ENCODE peak calls at places on chromosomes 13 and 19, in ten cellular contexts. One of them, this sample, is unnamed.

GRCh38 chr13:110127986-110128511 is 178.9 kb downstream of the COL4A1 start:
- DNase-seq in T-helper 2 cell: no peak
- DNase-seq in LHCN-M2: peak
- DNase-seq in stimulated activated CD8-positive, alpha-beta memory T cell treated with anti-CD3 and anti-CD28 coated beads, Interleukin-4, amount 100 ng/mL, for 1 hour: no peak
- DNase-seq in WERI-Rb-1: no peak
- DNase-seq in AG20443: peak
- DNase-seq in cardiac fibroblast: peak
- DNase-seq in NCI-H187: no peak
- DNase-seq in progenitor cell of endocrine pancreas: no peak
- DNase-seq in fibroblast of villous mesenchyme: no peak
- DNase-seq in this sample: no peak

GRCh38 chr13:19618925-19619324 is 14.5 kb upstream of the MPHOSPH8 start:
- DNase-seq in T-helper 2 cell: no peak
- DNase-seq in LHCN-M2: peak
- DNase-seq in stimulated activated CD8-positive, alpha-beta memory T cell treated with anti-CD3 and anti-CD28 coated beads, Interleukin-4, amount 100 ng/mL, for 1 hour: no peak
- DNase-seq in WERI-Rb-1: peak
- DNase-seq in AG20443: peak
- DNase-seq in cardiac fibroblast: peak
- DNase-seq in NCI-H187: no peak
- DNase-seq in progenitor cell of endocrine pancreas: no peak
- DNase-seq in fibroblast of villous mesenchyme: peak
- DNase-seq in this sample: no peak

GRCh38 chr13:75825161-75825560 is 189.0 kb downstream of the LMO7 start:
- DNase-seq in T-helper 2 cell: no peak
- DNase-seq in LHCN-M2: no peak
- DNase-seq in stimulated activated CD8-positive, alpha-beta memory T cell treated with anti-CD3 and anti-CD28 coated beads, Interleukin-4, amount 100 ng/mL, for 1 hour: no peak
- DNase-seq in WERI-Rb-1: no peak
- DNase-seq in AG20443: no peak
- DNase-seq in cardiac fibroblast: no peak
- DNase-seq in NCI-H187: no peak
- DNase-seq in progenitor cell of endocrine pancreas: no peak
- DNase-seq in fibroblast of villous mesenchyme: no peak
- DNase-seq in this sample: no peak

GRCh38 chr19:4081441-4082129 is 14.9 kb upstream of the ZBTB7A start:
- DNase-seq in T-helper 2 cell: no peak
- DNase-seq in LHCN-M2: no peak
- DNase-seq in stimulated activated CD8-positive, alpha-beta memory T cell treated with anti-CD3 and anti-CD28 coated beads, Interleukin-4, amount 100 ng/mL, for 1 hour: no peak
- DNase-seq in WERI-Rb-1: no peak
- DNase-seq in AG20443: no peak
- DNase-seq in cardiac fibroblast: no peak
- DNase-seq in NCI-H187: no peak
- DNase-seq in progenitor cell of endocrine pancreas: no peak
- DNase-seq in fibroblast of villous mesenchyme: no peak
- DNase-seq in this sample: no peak

GRCh38 chr13:43346427-43346826 is 323.0 kb downstream of the DNAJC15 start:
- DNase-seq in T-helper 2 cell: no peak
- DNase-seq in LHCN-M2: no peak
- DNase-seq in stimulated activated CD8-positive, alpha-beta memory T cell treated with anti-CD3 and anti-CD28 coated beads, Interleukin-4, amount 100 ng/mL, for 1 hour: no peak
- DNase-seq in WERI-Rb-1: no peak
- DNase-seq in AG20443: no peak
- DNase-seq in cardiac fibroblast: no peak
- DNase-seq in NCI-H187: no peak
- DNase-seq in progenitor cell of endocrine pancreas: no peak
- DNase-seq in fibroblast of villous mesenchyme: peak
- DNase-seq in this sample: no peak

GRCh38 chr19:39212377-39212742 is 8.3 kb upstream of the SYCN start:
- DNase-seq in T-helper 2 cell: peak
- DNase-seq in LHCN-M2: peak
- DNase-seq in stimulated activated CD8-positive, alpha-beta memory T cell treated with anti-CD3 and anti-CD28 coated beads, Interleukin-4, amount 100 ng/mL, for 1 hour: peak
- DNase-seq in WERI-Rb-1: peak
- DNase-seq in AG20443: no peak
- DNase-seq in cardiac fibroblast: peak
- DNase-seq in NCI-H187: no peak
- DNase-seq in progenitor cell of endocrine pancreas: no peak
- DNase-seq in fibroblast of villous mesenchyme: no peak
- DNase-seq in this sample: no peak

GRCh38 chr19:291561-292280 is 518 bp upstream of the PLPP2 start:
- DNase-seq in T-helper 2 cell: no peak
- DNase-seq in LHCN-M2: no peak
- DNase-seq in stimulated activated CD8-positive, alpha-beta memory T cell treated with anti-CD3 and anti-CD28 coated beads, Interleukin-4, amount 100 ng/mL, for 1 hour: no peak
- DNase-seq in WERI-Rb-1: no peak
- DNase-seq in AG20443: no peak
- DNase-seq in cardiac fibroblast: no peak
- DNase-seq in NCI-H187: no peak
- DNase-seq in progenitor cell of endocrine pancreas: no peak
- DNase-seq in fibroblast of villous mesenchyme: no peak
- DNase-seq in this sample: no peak

GRCh38 chr13:36915106-36915505 is 4.9 kb downstream of the SMAD9 start:
- DNase-seq in T-helper 2 cell: no peak
- DNase-seq in LHCN-M2: no peak
- DNase-seq in stimulated activated CD8-positive, alpha-beta memory T cell treated with anti-CD3 and anti-CD28 coated beads, Interleukin-4, amount 100 ng/mL, for 1 hour: no peak
- DNase-seq in WERI-Rb-1: no peak
- DNase-seq in AG20443: no peak
- DNase-seq in cardiac fibroblast: no peak
- DNase-seq in NCI-H187: no peak
- DNase-seq in progenitor cell of endocrine pancreas: no peak
- DNase-seq in fibroblast of villous mesenchyme: no peak
- DNase-seq in this sample: peak

GRCh38 chr19:10975374-10976036 is 14.7 kb downstream of the SMARCA4 start:
- DNase-seq in T-helper 2 cell: no peak
- DNase-seq in LHCN-M2: peak
- DNase-seq in stimulated activated CD8-positive, alpha-beta memory T cell treated with anti-CD3 and anti-CD28 coated beads, Interleukin-4, amount 100 ng/mL, for 1 hour: no peak
- DNase-seq in WERI-Rb-1: no peak
- DNase-seq in AG20443: peak
- DNase-seq in cardiac fibroblast: peak
- DNase-seq in NCI-H187: no peak
- DNase-seq in progenitor cell of endocrine pancreas: no peak
- DNase-seq in fibroblast of villous mesenchyme: peak
- DNase-seq in this sample: no peak

GRCh38 chr13:27569405-27569804 is 50.9 kb downstream of the LNX2 start:
- DNase-seq in T-helper 2 cell: no peak
- DNase-seq in LHCN-M2: no peak
- DNase-seq in stimulated activated CD8-positive, alpha-beta memory T cell treated with anti-CD3 and anti-CD28 coated beads, Interleukin-4, amount 100 ng/mL, for 1 hour: no peak
- DNase-seq in WERI-Rb-1: no peak
- DNase-seq in AG20443: no peak
- DNase-seq in cardiac fibroblast: no peak
- DNase-seq in NCI-H187: no peak
- DNase-seq in progenitor cell of endocrine pancreas: no peak
- DNase-seq in fibroblast of villous mesenchyme: no peak
- DNase-seq in this sample: no peak

GRCh38 chr13:50521750-50522149 is 321.7 kb downstream of the DLEU7 start:
- DNase-seq in T-helper 2 cell: no peak
- DNase-seq in LHCN-M2: peak
- DNase-seq in stimulated activated CD8-positive, alpha-beta memory T cell treated with anti-CD3 and anti-CD28 coated beads, Interleukin-4, amount 100 ng/mL, for 1 hour: no peak
- DNase-seq in WERI-Rb-1: no peak
- DNase-seq in AG20443: no peak
- DNase-seq in cardiac fibroblast: peak
- DNase-seq in NCI-H187: no peak
- DNase-seq in progenitor cell of endocrine pancreas: no peak
- DNase-seq in fibroblast of villous mesenchyme: peak
- DNase-seq in this sample: no peak

GRCh38 chr13:46386996-46387851 is at the start of gene RUBCNL:
- DNase-seq in T-helper 2 cell: no peak
- DNase-seq in LHCN-M2: no peak
- DNase-seq in stimulated activated CD8-positive, alpha-beta memory T cell treated with anti-CD3 and anti-CD28 coated beads, Interleukin-4, amount 100 ng/mL, for 1 hour: no peak
- DNase-seq in WERI-Rb-1: peak
- DNase-seq in AG20443: peak
- DNase-seq in cardiac fibroblast: peak
- DNase-seq in NCI-H187: peak
- DNase-seq in progenitor cell of endocrine pancreas: peak
- DNase-seq in fibroblast of villous mesenchyme: no peak
- DNase-seq in this sample: peak

GRCh38 chr19:16268676-16269319 is 55.8 kb upstream of the KLF2 start:
- DNase-seq in T-helper 2 cell: peak
- DNase-seq in LHCN-M2: no peak
- DNase-seq in stimulated activated CD8-positive, alpha-beta memory T cell treated with anti-CD3 and anti-CD28 coated beads, Interleukin-4, amount 100 ng/mL, for 1 hour: no peak
- DNase-seq in WERI-Rb-1: no peak
- DNase-seq in AG20443: no peak
- DNase-seq in cardiac fibroblast: no peak
- DNase-seq in NCI-H187: no peak
- DNase-seq in progenitor cell of endocrine pancreas: no peak
- DNase-seq in fibroblast of villous mesenchyme: no peak
- DNase-seq in this sample: no peak

GRCh38 chr13:109684836-109685602 is 101.4 kb downstream of the IRS2 start:
- DNase-seq in T-helper 2 cell: no peak
- DNase-seq in LHCN-M2: no peak
- DNase-seq in stimulated activated CD8-positive, alpha-beta memory T cell treated with anti-CD3 and anti-CD28 coated beads, Interleukin-4, amount 100 ng/mL, for 1 hour: no peak
- DNase-seq in WERI-Rb-1: no peak
- DNase-seq in AG20443: no peak
- DNase-seq in cardiac fibroblast: peak
- DNase-seq in NCI-H187: peak
- DNase-seq in progenitor cell of endocrine pancreas: no peak
- DNase-seq in fibroblast of villous mesenchyme: no peak
- DNase-seq in this sample: no peak

GRCh38 chr13:74158028-74158427 is 23.8 kb upstream of the KLF12 start:
- DNase-seq in T-helper 2 cell: no peak
- DNase-seq in LHCN-M2: no peak
- DNase-seq in stimulated activated CD8-positive, alpha-beta memory T cell treated with anti-CD3 and anti-CD28 coated beads, Interleukin-4, amount 100 ng/mL, for 1 hour: no peak
- DNase-seq in WERI-Rb-1: no peak
- DNase-seq in AG20443: no peak
- DNase-seq in cardiac fibroblast: no peak
- DNase-seq in NCI-H187: no peak
- DNase-seq in progenitor cell of endocrine pancreas: no peak
- DNase-seq in fibroblast of villous mesenchyme: no peak
- DNase-seq in this sample: no peak

GRCh38 chr19:27750697-27751391 is 1462.1 kb downstream of the UQCRFS1 start:
- DNase-seq in T-helper 2 cell: no peak
- DNase-seq in LHCN-M2: no peak
- DNase-seq in stimulated activated CD8-positive, alpha-beta memory T cell treated with anti-CD3 and anti-CD28 coated beads, Interleukin-4, amount 100 ng/mL, for 1 hour: no peak
- DNase-seq in WERI-Rb-1: no peak
- DNase-seq in AG20443: no peak
- DNase-seq in cardiac fibroblast: no peak
- DNase-seq in NCI-H187: no peak
- DNase-seq in progenitor cell of endocrine pancreas: no peak
- DNase-seq in fibroblast of villous mesenchyme: no peak
- DNase-seq in this sample: no peak

GRCh38 chr13:94967183-94968039 is 255.1 kb upstream of the SOX21 start:
- DNase-seq in T-helper 2 cell: no peak
- DNase-seq in LHCN-M2: no peak
- DNase-seq in stimulated activated CD8-positive, alpha-beta memory T cell treated with anti-CD3 and anti-CD28 coated beads, Interleukin-4, amount 100 ng/mL, for 1 hour: no peak
- DNase-seq in WERI-Rb-1: peak
- DNase-seq in AG20443: peak
- DNase-seq in cardiac fibroblast: no peak
- DNase-seq in NCI-H187: peak
- DNase-seq in progenitor cell of endocrine pancreas: peak
- DNase-seq in fibroblast of villous mesenchyme: no peak
- DNase-seq in this sample: no peak

GRCh38 chr13:99860736-99861135 is 110.8 kb downstream of the ZIC5 start:
- DNase-seq in T-helper 2 cell: no peak
- DNase-seq in LHCN-M2: no peak
- DNase-seq in stimulated activated CD8-positive, alpha-beta memory T cell treated with anti-CD3 and anti-CD28 coated beads, Interleukin-4, amount 100 ng/mL, for 1 hour: no peak
- DNase-seq in WERI-Rb-1: no peak
- DNase-seq in AG20443: no peak
- DNase-seq in cardiac fibroblast: no peak
- DNase-seq in NCI-H187: no peak
- DNase-seq in progenitor cell of endocrine pancreas: no peak
- DNase-seq in fibroblast of villous mesenchyme: no peak
- DNase-seq in this sample: no peak

GRCh38 chr13:33518442-33518841 is 232.9 kb upstream of the STARD13 start:
- DNase-seq in T-helper 2 cell: no peak
- DNase-seq in LHCN-M2: peak
- DNase-seq in stimulated activated CD8-positive, alpha-beta memory T cell treated with anti-CD3 and anti-CD28 coated beads, Interleukin-4, amount 100 ng/mL, for 1 hour: no peak
- DNase-seq in WERI-Rb-1: no peak
- DNase-seq in AG20443: no peak
- DNase-seq in cardiac fibroblast: no peak
- DNase-seq in NCI-H187: peak
- DNase-seq in progenitor cell of endocrine pancreas: no peak
- DNase-seq in fibroblast of villous mesenchyme: no peak
- DNase-seq in this sample: no peak

GRCh38 chr13:83557845-83558244 is 324.4 kb downstream of the SLITRK1 start:
- DNase-seq in T-helper 2 cell: no peak
- DNase-seq in LHCN-M2: no peak
- DNase-seq in stimulated activated CD8-positive, alpha-beta memory T cell treated with anti-CD3 and anti-CD28 coated beads, Interleukin-4, amount 100 ng/mL, for 1 hour: no peak
- DNase-seq in WERI-Rb-1: no peak
- DNase-seq in AG20443: no peak
- DNase-seq in cardiac fibroblast: no peak
- DNase-seq in NCI-H187: no peak
- DNase-seq in progenitor cell of endocrine pancreas: no peak
- DNase-seq in fibroblast of villous mesenchyme: no peak
- DNase-seq in this sample: no peak

GRCh38 chr19:35296644-35297514 is 4.9 kb downstream of the MAG start:
- DNase-seq in T-helper 2 cell: no peak
- DNase-seq in LHCN-M2: no peak
- DNase-seq in stimulated activated CD8-positive, alpha-beta memory T cell treated with anti-CD3 and anti-CD28 coated beads, Interleukin-4, amount 100 ng/mL, for 1 hour: no peak
- DNase-seq in WERI-Rb-1: no peak
- DNase-seq in AG20443: no peak
- DNase-seq in cardiac fibroblast: no peak
- DNase-seq in NCI-H187: no peak
- DNase-seq in progenitor cell of endocrine pancreas: no peak
- DNase-seq in fibroblast of villous mesenchyme: no peak
- DNase-seq in this sample: no peak

GRCh38 chr13:113650731-113651148 is 7.3 kb downstream of the ATP4B start:
- DNase-seq in T-helper 2 cell: no peak
- DNase-seq in LHCN-M2: no peak
- DNase-seq in stimulated activated CD8-positive, alpha-beta memory T cell treated with anti-CD3 and anti-CD28 coated beads, Interleukin-4, amount 100 ng/mL, for 1 hour: no peak
- DNase-seq in WERI-Rb-1: peak
- DNase-seq in AG20443: no peak
- DNase-seq in cardiac fibroblast: no peak
- DNase-seq in NCI-H187: no peak
- DNase-seq in progenitor cell of endocrine pancreas: no peak
- DNase-seq in fibroblast of villous mesenchyme: no peak
- DNase-seq in this sample: no peak

GRCh38 chr13:74825170-74825948 is 656.6 kb downstream of the TBC1D4 start:
- DNase-seq in T-helper 2 cell: no peak
- DNase-seq in LHCN-M2: peak
- DNase-seq in stimulated activated CD8-positive, alpha-beta memory T cell treated with anti-CD3 and anti-CD28 coated beads, Interleukin-4, amount 100 ng/mL, for 1 hour: no peak
- DNase-seq in WERI-Rb-1: no peak
- DNase-seq in AG20443: peak
- DNase-seq in cardiac fibroblast: peak
- DNase-seq in NCI-H187: no peak
- DNase-seq in progenitor cell of endocrine pancreas: no peak
- DNase-seq in fibroblast of villous mesenchyme: peak
- DNase-seq in this sample: no peak

GRCh38 chr13:41354416-41354815 is 43.3 kb downstream of the NAA16 start:
- DNase-seq in T-helper 2 cell: no peak
- DNase-seq in LHCN-M2: no peak
- DNase-seq in stimulated activated CD8-positive, alpha-beta memory T cell treated with anti-CD3 and anti-CD28 coated beads, Interleukin-4, amount 100 ng/mL, for 1 hour: no peak
- DNase-seq in WERI-Rb-1: no peak
- DNase-seq in AG20443: no peak
- DNase-seq in cardiac fibroblast: peak
- DNase-seq in NCI-H187: no peak
- DNase-seq in progenitor cell of endocrine pancreas: no peak
- DNase-seq in fibroblast of villous mesenchyme: no peak
- DNase-seq in this sample: no peak

GRCh38 chr13:65217459-65217858 is 2012.7 kb downstream of the PCDH9 start:
- DNase-seq in T-helper 2 cell: no peak
- DNase-seq in LHCN-M2: no peak
- DNase-seq in stimulated activated CD8-positive, alpha-beta memory T cell treated with anti-CD3 and anti-CD28 coated beads, Interleukin-4, amount 100 ng/mL, for 1 hour: no peak
- DNase-seq in WERI-Rb-1: no peak
- DNase-seq in AG20443: no peak
- DNase-seq in cardiac fibroblast: no peak
- DNase-seq in NCI-H187: no peak
- DNase-seq in progenitor cell of endocrine pancreas: no peak
- DNase-seq in fibroblast of villous mesenchyme: no peak
- DNase-seq in this sample: no peak

GRCh38 chr19:1112254-1113208 is 8.7 kb downstream of the GPX4 start:
- DNase-seq in T-helper 2 cell: no peak
- DNase-seq in LHCN-M2: no peak
- DNase-seq in stimulated activated CD8-positive, alpha-beta memory T cell treated with anti-CD3 and anti-CD28 coated beads, Interleukin-4, amount 100 ng/mL, for 1 hour: no peak
- DNase-seq in WERI-Rb-1: no peak
- DNase-seq in AG20443: no peak
- DNase-seq in cardiac fibroblast: no peak
- DNase-seq in NCI-H187: no peak
- DNase-seq in progenitor cell of endocrine pancreas: no peak
- DNase-seq in fibroblast of villous mesenchyme: no peak
- DNase-seq in this sample: no peak

GRCh38 chr13:36981156-36981743 is 17.9 kb downstream of the ALG5 start:
- DNase-seq in T-helper 2 cell: no peak
- DNase-seq in LHCN-M2: peak
- DNase-seq in stimulated activated CD8-positive, alpha-beta memory T cell treated with anti-CD3 and anti-CD28 coated beads, Interleukin-4, amount 100 ng/mL, for 1 hour: no peak
- DNase-seq in WERI-Rb-1: no peak
- DNase-seq in AG20443: peak
- DNase-seq in cardiac fibroblast: peak
- DNase-seq in NCI-H187: no peak
- DNase-seq in progenitor cell of endocrine pancreas: no peak
- DNase-seq in fibroblast of villous mesenchyme: peak
- DNase-seq in this sample: peak

GRCh38 chr13:37652596-37652995 is 54.0 kb upstream of the POSTN start:
- DNase-seq in T-helper 2 cell: no peak
- DNase-seq in LHCN-M2: no peak
- DNase-seq in stimulated activated CD8-positive, alpha-beta memory T cell treated with anti-CD3 and anti-CD28 coated beads, Interleukin-4, amount 100 ng/mL, for 1 hour: no peak
- DNase-seq in WERI-Rb-1: no peak
- DNase-seq in AG20443: no peak
- DNase-seq in cardiac fibroblast: no peak
- DNase-seq in NCI-H187: no peak
- DNase-seq in progenitor cell of endocrine pancreas: no peak
- DNase-seq in fibroblast of villous mesenchyme: no peak
- DNase-seq in this sample: no peak

This sample was measured in pons.